ENCODE peak calls at places on chromosomes 11 and 22, in seven cellular contexts. S, M, K, J, C, D and O are unnamed samples.

GRCh38 chr11:116697639-116698038 is 75.1 kb downstream of the BUD13 start:
- DNase-seq in S (no peak), M (no peak), K (no peak), J (no peak), C (no peak), D (no peak), O (no peak)

GRCh38 chr11:57751676-57752253 is at the start of gene BTBD18:
- DNase-seq in S (no peak), M (peak), K (no peak), J (no peak), C (peak), D (no peak), O (no peak)

GRCh38 chr11:39541945-39542351 is 1917.5 kb downstream of the LRRC4C start:
- DNase-seq in S (no peak), M (no peak), K (no peak), J (no peak), C (no peak), D (no peak), O (no peak)

GRCh38 chr11:87926250-87926970 is 248.8 kb downstream of the RAB38 start:
- DNase-seq in S (no peak), M (peak), K (no peak), J (no peak), C (no peak), D (no peak), O (no peak)

GRCh38 chr22:46272196-46272595 is 4.4 kb downstream of the TTC38 start:
- DNase-seq in S (no peak), M (no peak), K (no peak), J (no peak), C (no peak), D (no peak), O (no peak)

GRCh38 chr11:47132981-47133380 is 43.7 kb downstream of the ARFGAP2 start:
- DNase-seq in S (no peak), M (no peak), K (no peak), J (no peak), C (no peak), D (no peak), O (no peak)

GRCh38 chr11:105000797-105001196 is 22.2 kb downstream of the CASP5 start:
- DNase-seq in S (no peak), M (no peak), K (peak), J (no peak), C (no peak), D (peak), O (no peak)

GRCh38 chr11:74418509-74418895 is 20.3 kb upstream of the PGM2L1 start:
- DNase-seq in S (no peak), M (peak), K (no peak), J (no peak), C (no peak), D (no peak), O (no peak)

GRCh38 chr11:102850973-102851745 is 7.8 kb upstream of the MMP3 start:
- DNase-seq in S (no peak), M (no peak), K (no peak), J (no peak), C (no peak), D (no peak), O (peak)

GRCh38 chr11:74749965-74750296 is 1.3 kb downstream of the RNF169 start:
- DNase-seq in S (no peak), M (no peak), K (no peak), J (no peak), C (no peak), D (no peak), O (no peak)

GRCh38 chr11:3156661-3157311 is 8.3 kb downstream of the OSBPL5 start:
- DNase-seq in S (no peak), M (no peak), K (no peak), J (peak), C (no peak), D (no peak), O (no peak)

GRCh38 chr11:66421492-66422205 is 814 bp downstream of the NPAS4 start:
- DNase-seq in S (peak), M (peak), K (peak), J (peak), C (no peak), D (peak), O (peak)

GRCh38 chr11:68053117-68053516 is 14.3 kb downstream of the TCIRG1 start:
- DNase-seq in S (no peak), M (no peak), K (no peak), J (no peak), C (no peak), D (no peak), O (no peak)

GRCh38 chr11:117179048-117179999 is 781 bp downstream of the SIDT2 start:
- DNase-seq in S (peak), M (no peak), K (peak), J (no peak), C (no peak), D (peak), O (no peak)

GRCh38 chr11:17164361-17165246 is 43.2 kb downstream of the PIK3C2A start:
- DNase-seq in S (no peak), M (no peak), K (no peak), J (no peak), C (no peak), D (no peak), O (no peak)

GRCh38 chr11:35030716-35031213 is 108.2 kb upstream of the CD44 start:
- DNase-seq in S (peak), M (peak), K (no peak), J (peak), C (no peak), D (peak), O (peak)

GRCh38 chr22:23131931-23132330 is 9.9 kb downstream of the RSPH14 start:
- DNase-seq in S (no peak), M (no peak), K (no peak), J (no peak), C (no peak), D (no peak), O (no peak)

GRCh38 chr11:120022617-120023016 is 115.3 kb downstream of the TRIM29 start:
- DNase-seq in S (no peak), M (no peak), K (no peak), J (no peak), C (no peak), D (no peak), O (no peak)

GRCh38 chr22:33221566-33221965 is 163.4 kb upstream of the SYN3 start:
- DNase-seq in S (no peak), M (no peak), K (no peak), J (no peak), C (no peak), D (no peak), O (no peak)